ENCODE peak calls at places on chromosomes 12 and 14, in eight cellular contexts. I is H9, S is fibroblast of the aortic adventitia, O is RWPE2, R is tibial nerve, Z is HFFc6, D is astrocyte of the cerebellum, K is AG10803. Y is an unnamed sample.

GRCh38 chr12:321606-322326 is 59.1 kb upstream of the SLC6A13 start:
- DNase-seq in I (no peak), S (peak), O (no peak), R (no peak), Z (no peak), D (no peak), K (peak), Y (no peak)

GRCh38 chr14:105492051-105492965 is 1.3 kb downstream of the TEDC1 start:
- DNase-seq in I (peak), S (no peak), O (no peak), R (no peak), Z (no peak), D (no peak), K (no peak), Y (no peak)

GRCh38 chr14:22388669-22389625 is 200.1 kb downstream of the DAD1 start:
- DNase-seq in I (no peak), S (peak), O (no peak), R (no peak), Z (peak), D (peak), K (peak), Y (no peak)

GRCh38 chr14:89013698-89014569 is 189.5 kb downstream of the TTC8 start:
- DNase-seq in I (no peak), S (no peak), O (no peak), R (no peak), Z (no peak), D (no peak), K (no peak), Y (no peak)

GRCh38 chr12:127723236-127723635 is 543.7 kb upstream of the TMEM132C start:
- DNase-seq in I (no peak), S (no peak), O (no peak), R (no peak), Z (no peak), D (no peak), K (no peak), Y (no peak)

GRCh38 chr12:59403259-59403932 is 192.4 kb upstream of the SLC16A7 start:
- DNase-seq in I (peak), S (peak), O (no peak), R (peak), Z (peak), D (peak), K (peak), Y (peak)

GRCh38 chr14:49977126-49977841 is 84.4 kb downstream of the ARF6 start:
- DNase-seq in I (no peak), S (no peak), O (no peak), R (no peak), Z (no peak), D (no peak), K (no peak), Y (peak)

GRCh38 chr12:54932691-54933090 is 51.9 kb downstream of the TESPA1 start:
- DNase-seq in I (no peak), S (peak), O (no peak), R (peak), Z (no peak), D (no peak), K (no peak), Y (no peak)

GRCh38 chr14:35565896-35566464 is 32.0 kb downstream of the INSM2 start:
- DNase-seq in I (no peak), S (no peak), O (no peak), R (no peak), Z (no peak), D (no peak), K (no peak), Y (no peak)

GRCh38 chr14:50955373-50956043 is 11.2 kb upstream of the PYGL start:
- DNase-seq in I (peak), S (peak), O (peak), R (peak), Z (peak), D (peak), K (peak), Y (no peak)

GRCh38 chr14:57848353-57848752 is 17.5 kb downstream of the SLC35F4 start:
- DNase-seq in I (no peak), S (peak), O (no peak), R (no peak), Z (no peak), D (no peak), K (peak), Y (no peak)

GRCh38 chr14:26137161-26137560 is 460.7 kb downstream of the NOVA1 start:
- DNase-seq in I (no peak), S (no peak), O (no peak), R (no peak), Z (no peak), D (no peak), K (no peak), Y (no peak)

GRCh38 chr12:18521461-18521860 is 216.4 kb downstream of the PLCZ1 start:
- DNase-seq in I (no peak), S (no peak), O (no peak), R (no peak), Z (no peak), D (no peak), K (no peak), Y (no peak)

GRCh38 chr12:94616217-94616729 is 34.1 kb downstream of the TMCC3 start:
- DNase-seq in I (peak), S (no peak), O (no peak), R (no peak), Z (no peak), D (no peak), K (no peak), Y (no peak)

GRCh38 chr12:2017724-2018337 is 13.6 kb upstream of the DCP1B start:
- DNase-seq in I (no peak), S (no peak), O (no peak), R (no peak), Z (no peak), D (no peak), K (peak), Y (no peak)

GRCh38 chr12:47768323-47768811 is 4.7 kb upstream of the SLC48A1 start:
- DNase-seq in I (no peak), S (no peak), O (no peak), R (no peak), Z (no peak), D (peak), K (peak), Y (no peak)

GRCh38 chr14:101706509-101707284 is 54.8 kb upstream of the PPP2R5C start:
- DNase-seq in I (no peak), S (peak), O (peak), R (no peak), Z (no peak), D (no peak), K (no peak), Y (no peak)

GRCh38 chr14:101707863-101708620 is 53.5 kb upstream of the PPP2R5C start:
- DNase-seq in I (peak), S (no peak), O (peak), R (no peak), Z (no peak), D (no peak), K (no peak), Y (no peak)

GRCh38 chr14:101704140-101704539 is 57.4 kb upstream of the PPP2R5C start:
- DNase-seq in I (no peak), S (no peak), O (peak), R (no peak), Z (no peak), D (no peak), K (no peak), Y (no peak)

GRCh38 chr14:101707285-101707842 is 54.1 kb upstream of the PPP2R5C start:
- DNase-seq in I (peak), S (peak), O (no peak), R (no peak), Z (peak), D (peak), K (peak), Y (peak)

GRCh38 chr14:101705733-101706508 is 55.6 kb upstream of the PPP2R5C start:
- DNase-seq in I (peak), S (peak), O (peak), R (peak), Z (no peak), D (no peak), K (peak), Y (no peak)
- TF ChIP-seq CTCF in I (no peak), S (no peak), O (no peak), R (no peak), Z (no peak), D (no peak), K (no peak), Y (no peak)

DNA sequence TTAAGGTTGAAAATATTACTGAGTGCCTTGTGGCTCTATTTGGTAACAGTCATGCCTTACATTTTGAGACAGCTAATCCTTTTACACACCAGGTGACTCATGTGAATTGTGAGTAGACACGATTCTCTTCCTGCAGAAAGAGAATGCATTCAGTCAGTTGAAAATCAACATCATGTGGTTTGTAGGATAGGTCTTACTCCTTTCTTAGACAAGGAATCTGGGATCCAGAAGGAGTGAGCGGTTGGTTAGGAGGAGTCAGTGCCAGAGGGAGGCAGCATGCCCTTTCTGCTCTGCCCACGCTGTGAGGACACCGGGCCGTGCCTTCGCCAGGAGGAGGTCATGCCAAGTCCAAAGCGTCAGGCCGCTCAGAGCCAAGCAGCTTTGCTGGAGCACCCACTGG is 47.6 kb downstream of the TRAF3 start:
- DNase-seq in I (no peak), S (peak), O (no peak), R (no peak), Z (peak), D (no peak), K (peak), Y (no peak)
- TF ChIP-seq CTCF in I (no peak), S (no peak), O (no peak), R (no peak), Z (no peak), D (no peak), K (no peak), Y (no peak)

GRCh38 chr12:90102957-90103652 is 394.5 kb upstream of the ATP2B1 start:
- DNase-seq in I (no peak), S (peak), O (no peak), R (no peak), Z (peak), D (peak), K (peak), Y (peak)
- TF ChIP-seq CTCF in I (peak), S (peak), O (peak), R (peak), Z (peak), D (peak), K (peak), Y (peak)

DNA sequence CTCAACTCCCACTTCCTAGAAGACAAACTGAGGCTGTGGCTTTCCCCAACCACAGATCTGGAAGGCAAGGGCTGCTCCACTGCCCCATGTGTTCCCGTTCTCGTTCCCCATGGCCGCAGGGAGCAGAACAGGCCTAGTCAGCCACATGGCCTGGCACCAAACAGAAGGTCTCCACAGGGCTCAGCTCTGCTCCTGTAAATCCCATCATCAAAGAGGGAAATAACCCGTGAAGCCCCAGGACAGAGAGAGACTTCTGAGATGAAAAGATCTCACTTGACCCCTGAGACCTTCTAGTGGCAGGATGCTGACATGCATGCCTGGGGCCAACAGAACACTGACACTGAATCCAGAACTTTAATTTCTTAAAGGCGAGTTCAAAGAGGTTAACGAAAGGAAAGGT is 68.9 kb downstream of the BCL11B start:
- DNase-seq in I (no peak), S (no peak), O (no peak), R (no peak), Z (no peak), D (no peak), K (no peak), Y (no peak)
- TF ChIP-seq CTCF in I (peak), S (no peak), O (no peak), R (no peak), Z (no peak), D (no peak), K (no peak), Y (no peak)

DNA sequence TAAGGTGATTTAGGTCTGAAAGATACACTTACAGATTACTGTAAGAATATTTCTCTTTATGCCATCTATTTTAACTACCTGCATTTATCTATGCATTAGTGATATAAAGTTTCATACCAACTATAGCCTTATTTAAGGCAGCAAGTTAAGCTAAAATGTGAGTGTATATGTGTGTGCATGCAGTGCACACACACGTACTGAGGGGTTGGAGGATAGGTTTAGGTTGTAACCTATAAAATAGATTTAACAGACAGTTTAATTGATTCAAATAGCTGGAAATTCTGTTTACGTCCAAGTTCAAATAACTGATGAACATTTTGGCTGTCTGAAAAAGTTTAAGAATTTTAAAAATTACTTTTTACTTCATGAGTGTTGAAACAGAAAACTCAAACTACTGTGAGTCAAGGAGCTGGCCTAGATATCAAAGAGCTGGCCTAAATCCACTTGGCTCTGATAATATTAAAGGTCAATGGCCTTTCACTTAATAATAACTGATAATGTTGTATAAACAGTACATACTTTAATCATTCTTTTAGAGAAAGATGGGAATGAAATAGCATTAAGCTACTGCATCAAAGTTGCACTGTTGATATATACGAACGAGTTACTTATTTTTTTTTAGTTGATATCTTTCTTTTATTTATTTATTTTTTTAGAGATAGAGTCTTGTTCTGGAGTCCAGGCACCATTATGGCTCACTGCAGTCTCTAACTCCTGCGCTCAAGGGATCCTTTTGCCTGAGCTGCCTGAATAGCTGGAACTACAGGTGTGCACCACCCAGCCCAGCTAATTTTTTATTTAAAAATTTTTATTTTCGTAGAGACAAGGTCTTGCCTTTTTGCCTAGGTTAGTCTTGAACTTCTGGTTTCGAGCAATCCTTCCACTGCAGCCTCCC is 13.8 kb upstream of the KCNJ8 start:
- DNase-seq in I (no peak), S (peak), O (no peak), R (no peak), Z (no peak), D (no peak), K (no peak), Y (no peak)
- TF ChIP-seq CTCF in I (no peak), S (no peak), O (no peak), R (no peak), Z (no peak), D (no peak), K (no peak), Y (no peak)

GRCh38 chr12:57896437-57897201 is 44.7 kb upstream of the ATP23 start:
- DNase-seq in I (peak), S (peak), O (no peak), R (peak), Z (peak), D (no peak), K (peak), Y (no peak)

GRCh38 chr12:57897296-57897974 is 43.9 kb upstream of the ATP23 start:
- DNase-seq in I (no peak), S (no peak), O (no peak), R (no peak), Z (no peak), D (no peak), K (no peak), Y (no peak)

GRCh38 chr12:57894577-57895292 is 46.6 kb upstream of the ATP23 start:
- DNase-seq in I (no peak), S (no peak), O (no peak), R (no peak), Z (no peak), D (no peak), K (no peak), Y (no peak)

GRCh38 chr12:57895337-57896138 is 45.8 kb upstream of the ATP23 start:
- DNase-seq in I (no peak), S (no peak), O (no peak), R (no peak), Z (peak), D (no peak), K (no peak), Y (no peak)

DNA sequence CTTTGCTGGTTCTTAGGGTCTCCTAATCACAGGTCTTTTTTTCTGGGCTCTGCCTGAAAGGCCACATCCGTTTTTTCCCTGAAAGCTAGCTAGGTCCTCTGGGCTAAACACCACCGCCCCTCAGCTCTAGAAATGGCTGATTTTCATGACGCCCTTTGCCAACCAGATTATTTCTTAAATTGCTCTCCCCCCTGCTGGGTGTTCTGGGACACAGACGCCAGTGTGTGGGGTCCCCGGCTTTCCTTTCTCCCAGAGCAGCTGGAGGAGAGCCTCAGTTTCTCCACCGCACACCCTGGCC is 45.3 kb upstream of the ATP23 start:
- DNase-seq in I (no peak), S (peak), O (no peak), R (no peak), Z (peak), D (no peak), K (peak), Y (no peak)
- TF ChIP-seq CTCF in I (no peak), S (no peak), O (no peak), R (peak), Z (peak), D (no peak), K (peak), Y (no peak)

DNA sequence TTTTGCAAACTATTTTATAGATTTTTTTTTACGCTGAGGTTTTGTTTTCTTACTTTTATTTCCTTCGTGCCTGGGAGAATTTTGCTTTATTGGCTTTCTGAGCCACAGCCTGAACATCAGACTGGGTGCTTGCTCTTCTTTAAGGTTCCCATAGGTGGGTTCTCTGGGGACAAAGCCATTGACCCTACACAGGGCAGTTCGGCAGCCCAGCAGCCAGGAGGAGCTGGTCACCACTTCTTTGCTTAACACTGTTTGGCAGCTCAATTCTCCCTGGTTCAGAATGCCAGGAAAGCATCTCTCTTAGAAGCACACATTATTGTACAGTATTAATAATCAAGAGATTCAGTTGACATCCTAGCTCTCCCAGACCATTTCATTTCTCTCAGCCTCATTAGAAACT is 140.8 kb upstream of the NEDD1 start:
- DNase-seq in I (peak), S (peak), O (no peak), R (no peak), Z (peak), D (no peak), K (peak), Y (no peak)
- TF ChIP-seq CTCF in I (peak), S (peak), O (peak), R (no peak), Z (peak), D (peak), K (peak), Y (no peak)

DNA sequence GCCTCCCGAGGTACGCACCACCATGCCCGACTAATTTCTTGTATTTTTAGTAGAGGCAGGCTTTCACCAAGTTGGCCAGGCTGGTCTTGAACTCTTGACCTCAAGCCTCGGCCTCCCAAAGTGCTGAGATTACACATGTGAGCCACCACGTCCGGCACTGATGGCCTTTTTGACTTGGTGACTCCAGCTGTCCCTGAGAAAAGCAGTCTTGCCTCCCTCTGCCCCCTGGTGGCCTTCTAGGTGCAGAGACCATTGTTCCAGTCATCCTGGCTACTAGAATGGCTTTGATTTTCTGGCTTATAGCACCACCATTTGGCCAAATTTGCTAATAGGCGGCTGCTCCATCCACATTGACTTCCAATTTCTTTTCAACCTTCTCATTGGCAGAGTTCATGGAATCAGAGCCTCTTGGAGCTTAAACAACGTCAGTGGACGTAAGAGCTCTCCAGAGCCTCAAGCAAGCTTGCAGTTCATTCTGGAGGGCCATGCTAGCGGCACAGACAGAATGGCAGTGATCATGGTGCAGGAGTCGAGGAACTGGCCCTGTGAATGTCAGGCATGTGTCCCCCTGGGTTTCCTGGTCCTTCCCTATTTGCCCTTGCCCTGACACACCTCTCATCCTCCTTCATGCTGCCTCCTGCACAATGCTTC is 25.4 kb upstream of the EIF4B start:
- DNase-seq in I (peak), S (peak), O (peak), R (peak), Z (peak), D (peak), K (peak), Y (peak)
- TF ChIP-seq CTCF in I (peak), S (peak), O (peak), R (peak), Z (peak), D (peak), K (peak), Y (peak)

Y was measured in GM13977.